ENCODE peak calls at places on chromosomes 11 and 22, in eight cellular contexts. One of them, this sample, is unnamed.

GRCh38 chr11:126061707-126062678 is 673 bp downstream of the CDON start:
- DNase-seq in mesendoderm: peak
- DNase-seq in left lung: peak
- DNase-seq in esophagus squamous epithelium: no peak
- DNase-seq in breast epithelium: no peak
- DNase-seq in A673: peak
- DNase-seq in thoracic aorta: no peak
- DNase-seq in uterus: peak
- DNase-seq in this sample: no peak

GRCh38 chr11:78203184-78203583 is 14.5 kb downstream of the USP35 start:
- DNase-seq in left lung: no peak
- DNase-seq in thoracic aorta: no peak
- DNase-seq in esophagus squamous epithelium: no peak
- DNase-seq in A673: no peak
- DNase-seq in uterus: no peak
- DNase-seq in mesendoderm: no peak
- DNase-seq in breast epithelium: no peak
- DNase-seq in this sample: no peak

GRCh38 chr11:68659158-68659921 is 25.0 kb upstream of the GAL start:
- DNase-seq in mesendoderm: no peak
- DNase-seq in left lung: peak
- DNase-seq in uterus: peak
- DNase-seq in thoracic aorta: no peak
- DNase-seq in A673: peak
- DNase-seq in breast epithelium: peak
- DNase-seq in esophagus squamous epithelium: no peak
- DNase-seq in this sample: peak

GRCh38 chr11:115698243-115698642 is 194.0 kb upstream of the CADM1 start:
- DNase-seq in uterus: no peak
- DNase-seq in breast epithelium: no peak
- DNase-seq in left lung: no peak
- DNase-seq in esophagus squamous epithelium: no peak
- DNase-seq in thoracic aorta: no peak
- DNase-seq in A673: no peak
- DNase-seq in mesendoderm: no peak
- DNase-seq in this sample: no peak

GRCh38 chr11:114350022-114350421 is 50.3 kb downstream of the C11orf71 start:
- DNase-seq in breast epithelium: no peak
- DNase-seq in esophagus squamous epithelium: no peak
- DNase-seq in uterus: no peak
- DNase-seq in A673: no peak
- DNase-seq in thoracic aorta: no peak
- DNase-seq in mesendoderm: peak
- DNase-seq in left lung: no peak
- DNase-seq in this sample: no peak

GRCh38 chr11:3058753-3059664 is 1.8 kb upstream of the CARS1 start:
- DNase-seq in thoracic aorta: no peak
- DNase-seq in uterus: no peak
- DNase-seq in breast epithelium: no peak
- DNase-seq in left lung: no peak
- DNase-seq in A673: no peak
- DNase-seq in mesendoderm: peak
- DNase-seq in esophagus squamous epithelium: no peak
- DNase-seq in this sample: no peak

GRCh38 chr11:122863704-122864326 is 18.7 kb upstream of the JHY start:
- DNase-seq in left lung: no peak
- DNase-seq in thoracic aorta: no peak
- DNase-seq in breast epithelium: no peak
- DNase-seq in A673: peak
- DNase-seq in esophagus squamous epithelium: no peak
- DNase-seq in mesendoderm: no peak
- DNase-seq in uterus: peak
- DNase-seq in this sample: no peak

GRCh38 chr22:46212195-46212594 is 37.9 kb downstream of the CDPF1 start:
- DNase-seq in thoracic aorta: no peak
- DNase-seq in esophagus squamous epithelium: no peak
- DNase-seq in breast epithelium: no peak
- DNase-seq in A673: no peak
- DNase-seq in uterus: no peak
- DNase-seq in left lung: no peak
- DNase-seq in mesendoderm: no peak
- DNase-seq in this sample: no peak

GRCh38 chr22:37633082-37633692 is 6.3 kb upstream of the SH3BP1 start:
- DNase-seq in mesendoderm: no peak
- DNase-seq in thoracic aorta: no peak
- DNase-seq in uterus: no peak
- DNase-seq in A673: no peak
- DNase-seq in breast epithelium: no peak
- DNase-seq in left lung: no peak
- DNase-seq in esophagus squamous epithelium: no peak
- DNase-seq in this sample: no peak

GRCh38 chr11:94131363-94132115 is 2.9 kb downstream of the PANX1 start:
- DNase-seq in thoracic aorta: no peak
- DNase-seq in left lung: no peak
- DNase-seq in uterus: peak
- DNase-seq in A673: no peak
- DNase-seq in breast epithelium: no peak
- DNase-seq in mesendoderm: no peak
- DNase-seq in esophagus squamous epithelium: no peak
- DNase-seq in this sample: no peak

GRCh38 chr22:24155597-24156145 is 25.6 kb upstream of the SUSD2 start:
- DNase-seq in thoracic aorta: no peak
- DNase-seq in A673: peak
- DNase-seq in mesendoderm: peak
- DNase-seq in uterus: peak
- DNase-seq in breast epithelium: peak
- DNase-seq in left lung: peak
- DNase-seq in esophagus squamous epithelium: no peak
- DNase-seq in this sample: no peak

GRCh38 chr11:118929496-118930151 is 3.9 kb upstream of the BCL9L start:
- DNase-seq in thoracic aorta: peak
- DNase-seq in esophagus squamous epithelium: no peak
- DNase-seq in A673: peak
- DNase-seq in mesendoderm: peak
- DNase-seq in breast epithelium: peak
- DNase-seq in uterus: peak
- DNase-seq in left lung: peak
- DNase-seq in this sample: peak

GRCh38 chr11:118928870-118929495 is 3.3 kb upstream of the BCL9L start:
- DNase-seq in A673: peak
- DNase-seq in left lung: peak
- DNase-seq in esophagus squamous epithelium: no peak
- DNase-seq in mesendoderm: peak
- DNase-seq in breast epithelium: no peak
- DNase-seq in thoracic aorta: no peak
- DNase-seq in uterus: peak
- DNase-seq in this sample: no peak

GRCh38 chr11:118930152-118930712 is 4.5 kb upstream of the BCL9L start:
- DNase-seq in thoracic aorta: no peak
- DNase-seq in left lung: peak
- DNase-seq in esophagus squamous epithelium: no peak
- DNase-seq in breast epithelium: peak
- DNase-seq in uterus: peak
- DNase-seq in A673: peak
- DNase-seq in mesendoderm: peak
- DNase-seq in this sample: peak

GRCh38 chr11:118928108-118928869 is 2.6 kb upstream of the BCL9L start:
- DNase-seq in left lung: peak
- DNase-seq in thoracic aorta: peak
- DNase-seq in uterus: peak
- DNase-seq in A673: peak
- DNase-seq in mesendoderm: peak
- DNase-seq in esophagus squamous epithelium: peak
- DNase-seq in breast epithelium: peak
- DNase-seq in this sample: peak

DNA sequence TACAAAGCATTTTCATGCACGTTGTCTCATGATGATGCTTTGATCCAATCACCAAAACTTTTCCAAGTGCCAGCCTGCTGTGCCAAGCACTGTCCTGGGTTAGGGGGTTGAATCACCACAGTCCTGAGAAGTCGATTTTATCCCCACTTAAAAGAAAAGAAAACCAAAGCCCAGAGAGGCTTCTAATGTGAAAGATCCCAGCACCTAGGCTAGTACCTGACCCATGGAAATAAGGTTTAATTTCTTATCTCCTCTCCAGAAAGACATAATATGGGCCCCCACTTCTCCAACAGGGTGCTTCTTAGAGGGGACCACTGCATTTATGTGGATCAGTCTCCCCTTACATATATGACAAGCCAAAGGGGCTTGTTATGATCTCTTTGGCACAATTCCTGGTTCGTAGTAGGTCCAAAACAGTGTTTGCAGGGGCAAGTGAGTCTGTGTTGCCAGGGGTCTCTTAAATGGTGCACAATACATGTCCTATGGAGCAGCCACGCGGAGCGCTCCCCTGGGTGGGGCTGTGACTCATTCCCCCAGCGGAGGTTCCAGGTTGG is 1.9 kb upstream of the BCL9L start:
- DNase-seq in A673: no peak
- DNase-seq in mesendoderm: no peak
- DNase-seq in left lung: no peak
- DNase-seq in breast epithelium: no peak
- DNase-seq in uterus: no peak
- DNase-seq in esophagus squamous epithelium: no peak
- DNase-seq in thoracic aorta: no peak
- DNase-seq in this sample: no peak
- H3K4me3 ChIP-seq in A673: peak
- H3K4me3 ChIP-seq in mesendoderm: no peak
- H3K4me3 ChIP-seq in left lung: peak
- H3K4me3 ChIP-seq in breast epithelium: peak
- H3K4me3 ChIP-seq in uterus: peak
- H3K4me3 ChIP-seq in esophagus squamous epithelium: peak
- H3K4me3 ChIP-seq in thoracic aorta: peak
- H3K4me3 ChIP-seq in this sample: peak

GRCh38 chr22:48097723-48098122 is 1335.3 kb downstream of the TBC1D22A start:
- DNase-seq in left lung: no peak
- DNase-seq in uterus: no peak
- DNase-seq in breast epithelium: no peak
- DNase-seq in mesendoderm: no peak
- DNase-seq in esophagus squamous epithelium: no peak
- DNase-seq in A673: no peak
- DNase-seq in thoracic aorta: no peak
- DNase-seq in this sample: no peak

GRCh38 chr22:48098936-48099245 is 1336.4 kb downstream of the TBC1D22A start:
- DNase-seq in thoracic aorta: no peak
- DNase-seq in uterus: peak
- DNase-seq in left lung: no peak
- DNase-seq in A673: no peak
- DNase-seq in breast epithelium: no peak
- DNase-seq in mesendoderm: no peak
- DNase-seq in esophagus squamous epithelium: no peak
- DNase-seq in this sample: no peak

GRCh38 chr22:48099671-48100070 is 1337.2 kb downstream of the TBC1D22A start:
- DNase-seq in esophagus squamous epithelium: no peak
- DNase-seq in A673: no peak
- DNase-seq in breast epithelium: no peak
- DNase-seq in mesendoderm: no peak
- DNase-seq in thoracic aorta: no peak
- DNase-seq in left lung: no peak
- DNase-seq in uterus: peak
- DNase-seq in this sample: no peak

GRCh38 chr22:48098243-48098935 is 1335.9 kb downstream of the TBC1D22A start:
- DNase-seq in left lung: no peak
- DNase-seq in mesendoderm: no peak
- DNase-seq in breast epithelium: no peak
- DNase-seq in esophagus squamous epithelium: no peak
- DNase-seq in thoracic aorta: no peak
- DNase-seq in A673: no peak
- DNase-seq in uterus: peak
- DNase-seq in this sample: no peak

GRCh38 chr22:48099251-48099650 is 1336.8 kb downstream of the TBC1D22A start:
- DNase-seq in A673: no peak
- DNase-seq in thoracic aorta: no peak
- DNase-seq in mesendoderm: no peak
- DNase-seq in left lung: no peak
- DNase-seq in breast epithelium: no peak
- DNase-seq in esophagus squamous epithelium: no peak
- DNase-seq in uterus: peak
- DNase-seq in this sample: no peak
- H3K4me3 ChIP-seq in A673: no peak
- H3K4me3 ChIP-seq in thoracic aorta: no peak
- H3K4me3 ChIP-seq in mesendoderm: no peak
- H3K4me3 ChIP-seq in left lung: no peak
- H3K4me3 ChIP-seq in breast epithelium: no peak
- H3K4me3 ChIP-seq in esophagus squamous epithelium: no peak
- H3K4me3 ChIP-seq in uterus: no peak
- H3K4me3 ChIP-seq in this sample: no peak

DNA sequence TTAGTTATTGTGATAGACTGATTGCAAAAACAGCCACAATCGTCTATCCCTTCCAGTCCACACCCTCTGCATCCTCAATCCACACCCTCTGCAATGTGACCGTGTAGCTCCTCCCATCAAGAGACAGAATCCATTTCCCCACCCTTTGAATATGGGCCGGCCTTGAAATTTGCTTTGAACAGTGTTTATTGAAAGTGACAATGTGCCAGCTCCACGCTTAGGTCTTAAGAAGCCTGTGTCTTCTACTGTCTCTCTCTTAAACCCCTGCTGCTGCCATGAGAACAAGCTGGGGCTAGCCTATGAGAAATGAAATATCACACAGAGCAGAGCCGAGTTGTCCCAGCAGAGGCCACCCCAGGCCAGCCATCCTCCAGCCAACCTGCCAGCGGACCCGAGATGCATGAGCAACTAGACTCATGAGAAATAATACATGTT is 22.3 kb upstream of the MICAL2 start:
- DNase-seq in mesendoderm: peak
- DNase-seq in thoracic aorta: peak
- DNase-seq in A673: peak
- DNase-seq in uterus: no peak
- DNase-seq in esophagus squamous epithelium: no peak
- DNase-seq in breast epithelium: peak
- DNase-seq in left lung: no peak
- DNase-seq in this sample: no peak
- H3K4me3 ChIP-seq in mesendoderm: no peak
- H3K4me3 ChIP-seq in thoracic aorta: peak
- H3K4me3 ChIP-seq in A673: no peak
- H3K4me3 ChIP-seq in uterus: no peak
- H3K4me3 ChIP-seq in esophagus squamous epithelium: no peak
- H3K4me3 ChIP-seq in breast epithelium: no peak
- H3K4me3 ChIP-seq in left lung: no peak
- H3K4me3 ChIP-seq in this sample: no peak

GRCh38 chr11:111185259-111185658 is 60.3 kb upstream of the POU2AF2 start:
- DNase-seq in uterus: no peak
- DNase-seq in esophagus squamous epithelium: no peak
- DNase-seq in left lung: no peak
- DNase-seq in mesendoderm: no peak
- DNase-seq in A673: peak
- DNase-seq in thoracic aorta: no peak
- DNase-seq in breast epithelium: no peak
- DNase-seq in this sample: no peak

GRCh38 chr11:111183706-111184105 is 61.8 kb upstream of the POU2AF2 start:
- DNase-seq in breast epithelium: no peak
- DNase-seq in thoracic aorta: no peak
- DNase-seq in A673: no peak
- DNase-seq in left lung: no peak
- DNase-seq in uterus: no peak
- DNase-seq in mesendoderm: peak
- DNase-seq in esophagus squamous epithelium: no peak
- DNase-seq in this sample: no peak

GRCh38 chr11:111189466-111189865 is 56.1 kb upstream of the POU2AF2 start:
- DNase-seq in A673: peak
- DNase-seq in breast epithelium: no peak
- DNase-seq in mesendoderm: peak
- DNase-seq in left lung: no peak
- DNase-seq in thoracic aorta: no peak
- DNase-seq in uterus: no peak
- DNase-seq in esophagus squamous epithelium: no peak
- DNase-seq in this sample: no peak

GRCh38 chr11:111186308-111186967 is 59.1 kb upstream of the POU2AF2 start:
- DNase-seq in esophagus squamous epithelium: no peak
- DNase-seq in mesendoderm: no peak
- DNase-seq in breast epithelium: no peak
- DNase-seq in thoracic aorta: no peak
- DNase-seq in A673: no peak
- DNase-seq in uterus: no peak
- DNase-seq in left lung: no peak
- DNase-seq in this sample: no peak
- H3K4me3 ChIP-seq in esophagus squamous epithelium: no peak
- H3K4me3 ChIP-seq in mesendoderm: no peak
- H3K4me3 ChIP-seq in breast epithelium: no peak
- H3K4me3 ChIP-seq in thoracic aorta: no peak
- H3K4me3 ChIP-seq in A673: no peak
- H3K4me3 ChIP-seq in uterus: no peak
- H3K4me3 ChIP-seq in left lung: no peak
- H3K4me3 ChIP-seq in this sample: no peak